ENCODE peak calls at places on chromosomes 7 and 10, in nine cellular contexts. J is AG09309; N is heart right ventricle; I is memory B cell; C is activated naive CD8-positive, alpha-beta T cell treated with anti-CD3 and anti-CD28 coated beads, Interleukin-2, amount 50 U/mL, for 24 hours; W is ACHN; O is NCI-H774; P is AG08396; Q is T-helper 9 cell. G is an unnamed sample.

GRCh38 chr10:124351481-124352220 is 67.1 kb downstream of the OAT start:
- DNase-seq in J (no peak), N (peak), I (no peak), C (no peak), W (no peak), O (no peak), P (no peak), Q (no peak), G (no peak)

GRCh38 chr7:153381275-153382119 is 621.9 kb downstream of the ACTR3B start:
- DNase-seq in J (no peak), N (peak), I (no peak), C (peak), W (peak), O (peak), P (no peak), Q (no peak), G (no peak)

GRCh38 chr10:47041401-47042198 is 130.4 kb downstream of the PTPN20 start:
- DNase-seq in J (no peak), N (no peak), I (no peak), C (no peak), W (no peak), O (no peak), P (no peak), Q (no peak), G (peak)

GRCh38 chr7:24576171-24577052 is 3.2 kb downstream of the PALS2 start:
- DNase-seq in J (peak), N (no peak), I (no peak), C (no peak), W (peak), O (no peak), P (peak), Q (no peak), G (peak)

GRCh38 chr10:27564880-27565279 is 60.8 kb downstream of the RAB18 start:
- DNase-seq in J (no peak), N (peak), I (no peak), C (no peak), W (no peak), O (no peak), P (no peak), Q (no peak), G (no peak)

GRCh38 chr7:76303829-76304505 is 1.5 kb downstream of the HSPB1 start:
- DNase-seq in J (no peak), N (no peak), I (no peak), C (no peak), W (peak), O (peak), P (no peak), Q (no peak), G (peak)

GRCh38 chr7:38382627-38383026 is 109.2 kb upstream of the TARP start:
- DNase-seq in J (peak), N (no peak), I (no peak), C (no peak), W (no peak), O (no peak), P (no peak), Q (no peak), G (no peak)

GRCh38 chr10:79390551-79391229 is 43.4 kb downstream of the PPIF start:
- DNase-seq in J (no peak), N (peak), I (no peak), C (no peak), W (no peak), O (no peak), P (no peak), Q (no peak), G (peak)

GRCh38 chr10:66273966-66274519 is 651.8 kb upstream of the LRRTM3 start:
- DNase-seq in J (no peak), N (no peak), I (no peak), C (no peak), W (no peak), O (no peak), P (no peak), Q (no peak), G (no peak)

GRCh38 chr7:12094365-12094921 is 116.7 kb upstream of the TMEM106B start:
- DNase-seq in J (no peak), N (no peak), I (no peak), C (no peak), W (no peak), O (no peak), P (no peak), Q (no peak), G (no peak)

GRCh38 chr7:1569016-1569415 is 816 bp downstream of the PSMG3 start:
- DNase-seq in J (no peak), N (no peak), I (no peak), C (peak), W (peak), O (no peak), P (no peak), Q (peak), G (peak)

GRCh38 chr7:64515330-64515729 is 47.5 kb downstream of the ZNF680 start:
- DNase-seq in J (no peak), N (no peak), I (no peak), C (no peak), W (no peak), O (no peak), P (no peak), Q (no peak), G (no peak)

GRCh38 chr7:45435846-45436245 is 138.3 kb upstream of the ADCY1 start:
- DNase-seq in J (peak), N (no peak), I (no peak), C (no peak), W (peak), O (no peak), P (peak), Q (no peak), G (no peak)

GRCh38 chr7:110592557-110592956 is 498.4 kb upstream of the LRRN3 start:
- DNase-seq in J (no peak), N (no peak), I (no peak), C (no peak), W (no peak), O (no peak), P (no peak), Q (no peak), G (no peak)

GRCh38 chr7:108529341-108529740 is 3.4 kb upstream of the PNPLA8 start:
- DNase-seq in J (no peak), N (no peak), I (no peak), C (no peak), W (no peak), O (peak), P (no peak), Q (no peak), G (no peak)

GRCh38 chr10:113557389-113558321 is 4.8 kb downstream of the HABP2 start:
- DNase-seq in J (no peak), N (no peak), I (no peak), C (no peak), W (no peak), O (no peak), P (no peak), Q (no peak), G (no peak)

GRCh38 chr7:141013345-141013715 is 1.4 kb downstream of the MRPS33 start:
- DNase-seq in J (no peak), N (no peak), I (no peak), C (no peak), W (peak), O (no peak), P (no peak), Q (no peak), G (no peak)

GRCh38 chr10:132264966-132265877 is 42.5 kb downstream of the STK32C start:
- DNase-seq in J (no peak), N (peak), I (no peak), C (no peak), W (no peak), O (no peak), P (peak), Q (no peak), G (peak)

GRCh38 chr7:65983965-65984654 is 2.1 kb upstream of the GUSB start:
- DNase-seq in J (no peak), N (no peak), I (no peak), C (no peak), W (peak), O (no peak), P (no peak), Q (no peak), G (no peak)

GRCh38 chr7:73613954-73614735 is 10.2 kb downstream of the MLXIPL start:
- DNase-seq in J (no peak), N (no peak), I (no peak), C (no peak), W (peak), O (no peak), P (no peak), Q (no peak), G (peak)

GRCh38 chr7:7428806-7429205 is 106.9 kb downstream of the COL28A1 start:
- DNase-seq in J (peak), N (no peak), I (no peak), C (no peak), W (no peak), O (no peak), P (no peak), Q (no peak), G (peak)

G was measured in osteoblast.